ENCODE peak calls at places on chromosomes 16 and 17, in nine cellular contexts. X, Y, C, I, N, S, Z, G and T are unnamed samples.

GRCh38 chr16:66258916-66259845 is 107.3 kb upstream of the CDH5 start:
- DNase-seq in X (no peak), Y (no peak), C (no peak), I (no peak), N (no peak), S (no peak), Z (no peak), G (no peak), T (no peak)

GRCh38 chr17:82168568-82168967 is 44.1 kb downstream of the CCDC57 start:
- DNase-seq in X (no peak), Y (no peak), C (no peak), I (no peak), N (no peak), S (no peak), Z (no peak), G (no peak), T (no peak)

GRCh38 chr17:82611140-82612058 is 36.8 kb downstream of the WDR45B start:
- DNase-seq in X (no peak), Y (no peak), C (peak), I (no peak), N (no peak), S (no peak), Z (no peak), G (peak), T (no peak)

GRCh38 chr17:78583091-78583490 is 5.9 kb upstream of the DNAH17 start:
- DNase-seq in X (no peak), Y (no peak), C (no peak), I (no peak), N (no peak), S (no peak), Z (no peak), G (no peak), T (no peak)

GRCh38 chr17:41655611-41656111 is 31.3 kb upstream of the KRT17 start:
- DNase-seq in X (no peak), Y (no peak), C (no peak), I (no peak), N (no peak), S (no peak), Z (no peak), G (peak), T (no peak)

GRCh38 chr17:21370430-21370829 is 5.7 kb upstream of the KCNJ12 start:
- DNase-seq in X (no peak), Y (no peak), C (no peak), I (no peak), N (no peak), S (no peak), Z (no peak), G (no peak), T (peak)

GRCh38 chr17:3558603-3559269 is 1.1 kb upstream of the TRPV3 start:
- DNase-seq in X (peak), Y (peak), C (no peak), I (peak), N (peak), S (peak), Z (peak), G (no peak), T (peak)

GRCh38 chr16:72072514-72073342 is 9.7 kb downstream of the HPR start:
- DNase-seq in X (no peak), Y (no peak), C (no peak), I (no peak), N (no peak), S (no peak), Z (no peak), G (no peak), T (no peak)

GRCh38 chr17:29390856-29391631 is 881 bp downstream of the TAOK1 start:
- DNase-seq in X (no peak), Y (no peak), C (peak), I (no peak), N (no peak), S (no peak), Z (no peak), G (no peak), T (no peak)

GRCh38 chr16:49992825-49993224 is 32.2 kb upstream of the CNEP1R1 start:
- DNase-seq in X (no peak), Y (no peak), C (no peak), I (no peak), N (no peak), S (no peak), Z (no peak), G (no peak), T (no peak)

GRCh38 chr16:50038756-50039529 is 13.9 kb downstream of the CNEP1R1 start:
- DNase-seq in X (no peak), Y (no peak), C (no peak), I (no peak), N (no peak), S (no peak), Z (no peak), G (no peak), T (no peak)

GRCh38 chr17:6374761-6375312 is 60.1 kb downstream of the AIPL1 start:
- DNase-seq in X (no peak), Y (no peak), C (no peak), I (peak), N (peak), S (no peak), Z (no peak), G (no peak), T (no peak)

GRCh38 chr17:80789356-80789902 is 202.2 kb upstream of the CHMP6 start:
- DNase-seq in X (no peak), Y (no peak), C (no peak), I (peak), N (no peak), S (no peak), Z (no peak), G (no peak), T (peak)

GRCh38 chr17:40062347-40063033 is at the start of gene THRA:
- DNase-seq in X (peak), Y (peak), C (peak), I (no peak), N (peak), S (peak), Z (peak), G (peak), T (no peak)

GRCh38 chr17:50549969-50550368 is 3.0 kb downstream of the SPATA20 start:
- DNase-seq in X (no peak), Y (no peak), C (no peak), I (no peak), N (no peak), S (no peak), Z (no peak), G (no peak), T (no peak)